ENCODE peak calls at places on chromosomes 11 and 22, in six cellular contexts. Q is left ventricle myocardium inferior; N is CD8-positive, alpha-beta T cell; X is colonic mucosa; M is tibial nerve; K is IMR-90. A is an unnamed sample.

GRCh38 chr22:23033116-23033905 is 37.0 kb upstream of the GNAZ start:
- DNase-seq in Q (no peak), N (no peak), X (no peak), M (no peak), K (no peak), A (no peak)

GRCh38 chr22:42800731-42801536 is 56.1 kb downstream of the ARFGAP3 start:
- DNase-seq in Q (no peak), N (no peak), X (no peak), M (no peak), K (no peak), A (no peak)

GRCh38 chr22:27110985-27111451 is 453.6 kb downstream of the MIAT start:
- DNase-seq in Q (no peak), N (no peak), X (no peak), M (no peak), K (peak; percentile 71), A (no peak)

GRCh38 chr11:118306556-118306955 is 2.0 kb downstream of the CD3E start:
- DNase-seq in Q (no peak), N (peak; percentile 43), X (no peak), M (no peak), K (no peak), A (peak; percentile 23)

GRCh38 chr22:40838486-40838885 is 18.0 kb downstream of the ST13 start:
- DNase-seq in Q (no peak), N (no peak), X (no peak), M (no peak), K (no peak), A (no peak)

GRCh38 chr22:39832627-39833074 is 60.9 kb downstream of the ENTHD1 start:
- DNase-seq in Q (no peak), N (no peak), X (no peak), M (no peak), K (no peak), A (peak; percentile 5)

GRCh38 chr11:120706257-120706656 is 194.7 kb downstream of the GRIK4 start:
- DNase-seq in Q (no peak), N (no peak), X (no peak), M (no peak), K (no peak), A (no peak)

GRCh38 chr11:82056450-82056849 is 677.2 kb downstream of the FAM181B start:
- DNase-seq in Q (no peak), N (no peak), X (no peak), M (no peak), K (no peak), A (no peak)

GRCh38 chr11:6587360-6587953 is 16.0 kb downstream of the RRP8 start:
- DNase-seq in Q (peak; percentile 56), N (no peak), X (peak; percentile 11), M (no peak), K (no peak), A (no peak)

GRCh38 chr11:77196961-77197360 is 68.9 kb downstream of the MYO7A start:
- DNase-seq in Q (no peak), N (no peak), X (no peak), M (no peak), K (no peak), A (no peak)

GRCh38 chr22:22616636-22617035 is 27.8 kb upstream of the GGTLC2 start:
- DNase-seq in Q (no peak), N (no peak), X (no peak), M (no peak), K (no peak), A (no peak)

GRCh38 chr22:38700271-38700788 is 413 bp downstream of the JOSD1 start:
- DNase-seq in Q (peak; percentile 74), N (peak; percentile 29), X (peak; percentile 80), M (no peak), K (no peak), A (no peak)

GRCh38 chr22:29032584-29032983 is 29.0 kb downstream of the C22orf31 start:
- DNase-seq in Q (no peak), N (no peak), X (no peak), M (no peak), K (peak; percentile 27), A (no peak)

GRCh38 chr11:71329731-71330130 is 77.4 kb upstream of the SHANK2 start:
- DNase-seq in Q (no peak), N (no peak), X (no peak), M (no peak), K (no peak), A (no peak)

GRCh38 chr22:25482091-25482760 is 82.2 kb upstream of the GRK3 start:
- DNase-seq in Q (no peak), N (no peak), X (no peak), M (no peak), K (no peak), A (no peak)

GRCh38 chr22:43185860-43186261 is 1.1 kb downstream of the TTLL12 start:
- DNase-seq in Q (peak; percentile 67), N (no peak), X (peak; percentile 76), M (peak; percentile 52), K (peak; percentile 23), A (peak; percentile 33)

GRCh38 chr11:32312865-32313403 is 122.4 kb downstream of the WT1 start:
- DNase-seq in Q (no peak), N (no peak), X (peak; percentile 18), M (no peak), K (peak; percentile 52), A (peak; percentile 60)

GRCh38 chr11:31805037-31805628 is 6.0 kb downstream of the PAX6 start:
- DNase-seq in Q (no peak), N (no peak), X (no peak), M (no peak), K (no peak), A (no peak)

GRCh38 chr11:73356979-73357739 is 19.0 kb upstream of the RELT start:
- DNase-seq in Q (no peak), N (no peak), X (no peak), M (no peak), K (no peak), A (no peak)
- H3K36me3 ChIP-seq in Q (peaks cover 79% of the 10 kb centered on the region), N (no peaks in the 10 kb centered on the region), X (peaks cover 4% of the 10 kb centered on the region), M (peaks cover 94% of the 10 kb centered on the region), K (peaks cover 77% of the 10 kb centered on the region), A (no peaks in the 10 kb centered on the region)

GRCh38 chr11:36381005-36381350 is 84.9 kb downstream of the PRR5L start:
- DNase-seq in Q (no peak), N (no peak), X (no peak), M (no peak), K (no peak), A (no peak)

GRCh38 chr11:36380296-36381004 is 84.4 kb downstream of the PRR5L start:
- DNase-seq in Q (no peak), N (no peak), X (no peak), M (no peak), K (no peak), A (no peak)

GRCh38 chr11:36377759-36378553 is 81.9 kb downstream of the PRR5L start:
- DNase-seq in Q (no peak), N (no peak), X (no peak), M (no peak), K (no peak), A (no peak)

GRCh38 chr11:36376888-36377758 is 81.0 kb downstream of the PRR5L start:
- DNase-seq in Q (peak; percentile 52), N (peak; percentile 59), X (peak; percentile 81), M (peak; percentile 28), K (peak; percentile 28), A (peak; percentile 43)

DNA sequence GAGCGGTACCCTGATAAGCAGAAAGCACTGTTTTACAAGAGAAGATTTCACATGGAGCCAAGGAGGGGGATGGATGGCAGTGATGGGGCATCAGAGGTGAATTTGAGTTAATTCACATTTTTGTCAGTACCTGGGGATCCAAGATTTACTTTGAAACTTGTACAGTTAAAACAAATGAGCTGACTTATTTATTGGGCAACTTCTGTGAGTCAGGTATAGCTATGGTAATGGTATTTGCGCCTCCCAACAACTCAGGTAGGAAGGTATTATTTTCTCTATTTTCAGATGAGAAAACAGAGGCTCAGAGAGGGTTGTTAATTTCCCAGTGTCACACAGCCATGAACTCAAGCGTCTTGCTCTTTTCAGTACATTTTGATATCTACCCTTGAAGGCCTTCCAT is 83.6 kb downstream of the PRR5L start:
- DNase-seq in Q (no peak), N (no peak), X (no peak), M (no peak), K (no peak), A (no peak)
- H3K4me3 ChIP-seq in Q (no peak overlapping the region), N (peak overlapping the region; percentile 7), X (peak overlapping the region; percentile 17), M (no peak overlapping the region), K (no peak overlapping the region), A (no peak overlapping the region)

GRCh38 chr11:65446446-65447277 is 24.1 kb downstream of the NEAT1 start:
- DNase-seq in Q (peak; percentile 56), N (no peak), X (no peak), M (peak; percentile 36), K (peak; percentile 53), A (no peak)

GRCh38 chr11:65442952-65443351 is 20.4 kb downstream of the NEAT1 start:
- DNase-seq in Q (no peak), N (no peak), X (no peak), M (no peak), K (peak; percentile 42), A (no peak)

GRCh38 chr11:65445604-65446445 is 23.2 kb downstream of the NEAT1 start:
- DNase-seq in Q (no peak), N (no peak), X (no peak), M (no peak), K (peak; percentile 37), A (no peak)

GRCh38 chr11:65444314-65445051 is 21.9 kb downstream of the NEAT1 start:
- DNase-seq in Q (no peak), N (no peak), X (no peak), M (no peak), K (peak; percentile 43), A (no peak)

GRCh38 chr11:65445101-65445603 is 22.6 kb downstream of the NEAT1 start:
- DNase-seq in Q (no peak), N (no peak), X (no peak), M (no peak), K (peak; percentile 48), A (no peak)
- H3K36me3 ChIP-seq in Q (peaks cover 39% of the 10 kb centered on the region), N (peaks cover 16% of the 10 kb centered on the region), X (peaks cover 4% of the 10 kb centered on the region), M (peaks cover 86% of the 10 kb centered on the region), K (peaks cover 41% of the 10 kb centered on the region), A (no peaks in the 10 kb centered on the region)

GRCh38 chr22:18120941-18121340 is 10.3 kb downstream of the TUBA8 start:
- DNase-seq in Q (no peak), N (no peak), X (no peak), M (no peak), K (no peak), A (no peak)

GRCh38 chr22:18115844-18116480 is 5.4 kb downstream of the TUBA8 start:
- DNase-seq in Q (no peak), N (no peak), X (no peak), M (no peak), K (no peak), A (no peak)

GRCh38 chr22:18116634-18117033 is 6.0 kb downstream of the TUBA8 start:
- DNase-seq in Q (no peak), N (no peak), X (no peak), M (no peak), K (no peak), A (no peak)

GRCh38 chr22:18119409-18120110 is 9.0 kb downstream of the TUBA8 start:
- DNase-seq in Q (peak; percentile 62), N (no peak), X (peak; percentile 8), M (no peak), K (no peak), A (no peak)

DNA sequence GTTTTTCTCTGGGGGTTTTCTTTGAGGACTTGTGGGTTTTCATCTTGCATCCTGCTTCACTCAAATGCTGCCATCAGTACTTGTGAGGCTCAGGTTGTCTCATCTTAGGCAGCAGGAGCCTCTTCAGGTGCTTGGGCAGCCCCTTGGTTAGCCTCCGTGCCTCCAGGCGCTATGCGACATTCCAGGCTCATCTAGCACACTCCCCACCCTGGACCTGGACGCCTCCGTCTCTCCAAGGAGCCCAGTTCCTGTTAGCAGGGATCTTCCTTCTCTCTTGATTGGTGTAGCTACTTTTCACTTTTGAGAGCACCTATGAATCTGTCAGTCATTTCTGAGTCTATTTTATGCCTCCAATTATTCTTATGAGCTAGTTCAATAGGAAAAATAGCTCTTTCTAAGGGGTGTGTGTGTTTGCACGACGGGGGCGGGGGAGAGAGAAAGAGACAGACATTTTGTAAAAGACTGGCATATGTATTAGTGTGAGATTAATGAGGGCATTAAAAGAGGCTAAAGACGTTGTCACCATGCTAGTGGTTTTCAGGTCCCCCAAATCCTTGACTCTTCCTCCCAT is 7.8 kb downstream of the TUBA8 start:
- DNase-seq in Q (no peak), N (no peak), X (no peak), M (no peak), K (no peak), A (no peak)
- H3K4me3 ChIP-seq in Q (no peak overlapping the region), N (no peak overlapping the region), X (no peak overlapping the region), M (no peak overlapping the region), K (no peak overlapping the region), A (no peak overlapping the region)